ENCODE peak calls at places on chromosomes 5 and 9, in four cellular contexts. One of them, this sample, is unnamed.

GRCh38 chr9:81661339-81661738 is 28.0 kb downstream of the TLE1 start:
- DNase-seq in suprapubic skin: no peak
- DNase-seq in breast epithelium: no peak
- DNase-seq in sigmoid colon: no peak
- DNase-seq in this sample: no peak

GRCh38 chr9:117927354-117927753 is 223.2 kb downstream of the TLR4 start:
- DNase-seq in suprapubic skin: no peak
- DNase-seq in breast epithelium: no peak
- DNase-seq in sigmoid colon: no peak
- DNase-seq in this sample: no peak

GRCh38 chr5:147576646-147577535 is 67.0 kb upstream of the DPYSL3 start:
- DNase-seq in sigmoid colon: peak; percentile 72
- DNase-seq in breast epithelium: peak; percentile 68
- DNase-seq in suprapubic skin: no peak
- DNase-seq in this sample: peak; percentile 5

GRCh38 chr9:10250200-10250599 is 362.6 kb downstream of the PTPRD start:
- DNase-seq in sigmoid colon: no peak
- DNase-seq in breast epithelium: no peak
- DNase-seq in suprapubic skin: no peak
- DNase-seq in this sample: no peak

GRCh38 chr5:178940569-178941360 is at the start of gene ZNF454:
- DNase-seq in breast epithelium: peak; percentile 86
- DNase-seq in sigmoid colon: peak; percentile 97
- DNase-seq in suprapubic skin: peak; percentile 92
- DNase-seq in this sample: no peak

GRCh38 chr9:6495484-6495883 is 82.5 kb downstream of the UHRF2 start:
- DNase-seq in suprapubic skin: no peak
- DNase-seq in sigmoid colon: no peak
- DNase-seq in breast epithelium: no peak
- DNase-seq in this sample: no peak

GRCh38 chr5:179313849-179314521 is 31.3 kb downstream of the ADAMTS2 start:
- DNase-seq in sigmoid colon: peak; percentile 95
- DNase-seq in breast epithelium: peak; percentile 68
- DNase-seq in suprapubic skin: peak; percentile 91
- DNase-seq in this sample: no peak

GRCh38 chr5:17802256-17802655 is 168.0 kb downstream of the TAF11L14 start:
- DNase-seq in breast epithelium: no peak
- DNase-seq in suprapubic skin: no peak
- DNase-seq in sigmoid colon: no peak
- DNase-seq in this sample: no peak

GRCh38 chr9:123099548-123099947 is 66.1 kb downstream of the GPR21 start:
- DNase-seq in suprapubic skin: no peak
- DNase-seq in breast epithelium: no peak
- DNase-seq in sigmoid colon: no peak
- DNase-seq in this sample: no peak

GRCh38 chr9:27675354-27675753 is 102.1 kb upstream of the C9orf72 start:
- DNase-seq in suprapubic skin: no peak
- DNase-seq in breast epithelium: no peak
- DNase-seq in sigmoid colon: no peak
- DNase-seq in this sample: no peak

GRCh38 chr5:10343486-10343885 is 10.0 kb upstream of the MARCHF6 start:
- DNase-seq in suprapubic skin: no peak
- DNase-seq in breast epithelium: no peak
- DNase-seq in sigmoid colon: no peak
- DNase-seq in this sample: no peak

GRCh38 chr5:76583163-76584047 is 39.8 kb downstream of the F2RL2 start:
- DNase-seq in sigmoid colon: no peak
- DNase-seq in suprapubic skin: no peak
- DNase-seq in breast epithelium: no peak
- DNase-seq in this sample: no peak

GRCh38 chr5:135435467-135436330 is 11.4 kb downstream of the DCANP1 start:
- DNase-seq in sigmoid colon: no peak
- DNase-seq in breast epithelium: no peak
- DNase-seq in suprapubic skin: no peak
- DNase-seq in this sample: no peak

GRCh38 chr9:138053996-138054752 is 176.6 kb downstream of the CACNA1B start:
- DNase-seq in breast epithelium: peak; percentile 22
- DNase-seq in sigmoid colon: peak; percentile 39
- DNase-seq in suprapubic skin: peak; percentile 75
- DNase-seq in this sample: no peak

GRCh38 chr9:4548796-4549725 is 58.8 kb downstream of the SLC1A1 start:
- DNase-seq in suprapubic skin: no peak
- DNase-seq in breast epithelium: no peak
- DNase-seq in sigmoid colon: no peak
- DNase-seq in this sample: no peak

GRCh38 chr5:150599917-150600511 is 40.4 kb upstream of the SYNPO start:
- DNase-seq in breast epithelium: peak; percentile 67
- DNase-seq in sigmoid colon: peak; percentile 86
- DNase-seq in suprapubic skin: no peak
- DNase-seq in this sample: no peak

GRCh38 chr5:33841829-33842228 is 50.0 kb downstream of the ADAMTS12 start:
- DNase-seq in suprapubic skin: no peak
- DNase-seq in sigmoid colon: no peak
- DNase-seq in breast epithelium: no peak
- DNase-seq in this sample: no peak

GRCh38 chr5:79023323-79023722 is 38.2 kb upstream of the ARSB start:
- DNase-seq in breast epithelium: no peak
- DNase-seq in sigmoid colon: no peak
- DNase-seq in suprapubic skin: no peak
- DNase-seq in this sample: no peak

DNA sequence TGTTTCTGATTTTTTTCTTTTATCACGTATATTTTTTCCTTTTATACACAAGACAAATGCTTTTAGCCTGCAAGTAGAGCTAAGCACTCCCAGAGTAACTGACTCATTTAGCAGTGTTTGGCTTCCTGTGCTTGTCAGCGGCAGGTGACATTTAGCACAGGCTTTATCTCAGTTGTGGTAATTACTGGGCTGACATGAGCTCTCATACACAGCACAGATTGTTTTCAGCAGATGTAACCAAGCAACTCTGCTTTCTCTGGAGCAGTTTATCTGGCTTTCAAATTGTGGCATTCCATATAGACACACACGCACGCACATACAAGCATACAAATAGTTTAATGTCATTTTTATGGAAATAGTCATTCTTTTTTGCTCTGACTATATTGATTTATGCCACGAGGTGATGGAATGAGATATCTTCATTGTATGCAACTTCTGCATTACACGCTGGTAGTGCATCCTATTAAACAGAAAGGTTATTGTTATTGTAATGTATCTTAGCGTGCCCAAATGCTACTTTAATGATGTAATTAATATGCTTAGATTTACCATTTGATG is 379.0 kb upstream of the GRAMD2B start:
- DNase-seq in breast epithelium: no peak
- DNase-seq in suprapubic skin: no peak
- DNase-seq in sigmoid colon: no peak
- DNase-seq in this sample: no peak
- TF ChIP-seq POLR2AphosphoS5 in breast epithelium: no peak
- TF ChIP-seq POLR2AphosphoS5 in suprapubic skin: no peak
- TF ChIP-seq POLR2AphosphoS5 in sigmoid colon: peak; percentile 60
- TF ChIP-seq POLR2AphosphoS5 in this sample: no peak

DNA sequence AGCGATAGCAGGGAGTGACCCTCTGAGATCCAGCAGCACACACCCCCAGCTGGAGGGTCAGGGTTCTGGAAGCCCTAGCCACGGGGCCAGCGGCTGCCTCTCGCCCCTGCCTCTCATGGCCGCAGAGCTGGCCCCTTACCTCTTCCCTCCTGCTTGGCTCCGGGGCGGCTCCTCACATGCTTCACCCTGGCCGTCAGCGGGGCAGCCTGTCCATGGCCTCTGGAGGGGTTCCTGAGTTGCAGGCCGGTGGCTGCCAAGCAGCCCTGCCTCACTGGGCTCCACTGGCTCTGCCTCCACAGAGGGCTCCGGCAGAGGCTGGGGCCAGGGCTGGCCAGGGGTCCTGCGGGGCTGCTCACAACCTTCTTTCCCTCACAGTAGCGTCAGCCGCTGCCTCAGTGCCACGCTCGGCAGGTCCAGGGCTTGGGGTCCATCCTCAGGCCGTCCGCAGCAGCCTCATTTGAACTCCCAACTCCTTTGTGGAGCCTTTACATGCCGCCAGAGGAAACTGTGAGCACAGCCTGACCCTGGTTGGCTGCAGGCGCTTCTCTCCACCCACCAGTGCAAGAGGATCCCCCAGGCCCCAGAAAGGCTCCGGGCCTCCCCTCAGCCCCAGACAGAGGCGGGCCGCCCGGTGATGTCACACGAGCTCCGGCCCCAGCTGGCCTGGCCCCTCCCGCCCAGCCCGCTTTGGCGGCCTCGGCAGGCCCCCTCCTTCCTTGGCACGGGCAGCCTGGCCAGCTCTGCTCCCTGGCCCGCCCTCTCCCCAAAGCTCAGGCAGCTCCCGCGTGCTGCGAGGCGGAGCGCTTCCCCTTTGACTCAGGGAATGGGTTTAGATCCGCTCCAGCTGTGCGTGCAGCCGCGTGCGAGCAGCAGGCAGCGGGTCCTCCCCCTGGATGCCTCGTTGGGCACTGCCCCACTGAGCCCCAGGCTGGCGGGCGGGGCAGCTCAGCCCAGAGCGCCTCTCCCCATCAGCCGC is at the start of gene ANGPTL2:
- DNase-seq in sigmoid colon: peak; percentile 99
- DNase-seq in breast epithelium: peak; percentile 73
- DNase-seq in suprapubic skin: peak; percentile 91
- DNase-seq in this sample: no peak
- TF ChIP-seq POLR2AphosphoS5 in sigmoid colon: peak; percentile 97
- TF ChIP-seq POLR2AphosphoS5 in breast epithelium: peak; percentile 58
- TF ChIP-seq POLR2AphosphoS5 in suprapubic skin: no peak
- TF ChIP-seq POLR2AphosphoS5 in this sample: no peak

GRCh38 chr9:92668746-92669526 is 995 bp downstream of the IPPK start:
- DNase-seq in sigmoid colon: no peak
- DNase-seq in breast epithelium: peak; percentile 58
- DNase-seq in suprapubic skin: peak; percentile 82
- DNase-seq in this sample: no peak
- TF ChIP-seq POLR2AphosphoS5 in sigmoid colon: no peak
- TF ChIP-seq POLR2AphosphoS5 in breast epithelium: no peak
- TF ChIP-seq POLR2AphosphoS5 in suprapubic skin: no peak
- TF ChIP-seq POLR2AphosphoS5 in this sample: no peak

GRCh38 chr5:1484416-1485319 is 39.1 kb downstream of the LPCAT1 start:
- DNase-seq in suprapubic skin: no peak
- DNase-seq in sigmoid colon: no peak
- DNase-seq in breast epithelium: no peak
- DNase-seq in this sample: peak; percentile 68
- TF ChIP-seq POLR2AphosphoS5 in suprapubic skin: no peak
- TF ChIP-seq POLR2AphosphoS5 in sigmoid colon: no peak
- TF ChIP-seq POLR2AphosphoS5 in breast epithelium: no peak
- TF ChIP-seq POLR2AphosphoS5 in this sample: no peak

GRCh38 chr9:131500939-131501541 is 1.7 kb upstream of the POMT1 start:
- DNase-seq in suprapubic skin: no peak
- DNase-seq in breast epithelium: no peak
- DNase-seq in sigmoid colon: no peak
- DNase-seq in this sample: no peak

GRCh38 chr9:131500377-131500776 is 2.3 kb upstream of the POMT1 start:
- DNase-seq in suprapubic skin: no peak
- DNase-seq in breast epithelium: no peak
- DNase-seq in sigmoid colon: no peak
- DNase-seq in this sample: no peak

GRCh38 chr9:131495726-131496292 is 6.9 kb upstream of the POMT1 start:
- DNase-seq in breast epithelium: no peak
- DNase-seq in suprapubic skin: no peak
- DNase-seq in sigmoid colon: no peak
- DNase-seq in this sample: no peak

GRCh38 chr9:131496844-131497425 is 5.8 kb upstream of the POMT1 start:
- DNase-seq in breast epithelium: no peak
- DNase-seq in suprapubic skin: no peak
- DNase-seq in sigmoid colon: no peak
- DNase-seq in this sample: no peak

DNA sequence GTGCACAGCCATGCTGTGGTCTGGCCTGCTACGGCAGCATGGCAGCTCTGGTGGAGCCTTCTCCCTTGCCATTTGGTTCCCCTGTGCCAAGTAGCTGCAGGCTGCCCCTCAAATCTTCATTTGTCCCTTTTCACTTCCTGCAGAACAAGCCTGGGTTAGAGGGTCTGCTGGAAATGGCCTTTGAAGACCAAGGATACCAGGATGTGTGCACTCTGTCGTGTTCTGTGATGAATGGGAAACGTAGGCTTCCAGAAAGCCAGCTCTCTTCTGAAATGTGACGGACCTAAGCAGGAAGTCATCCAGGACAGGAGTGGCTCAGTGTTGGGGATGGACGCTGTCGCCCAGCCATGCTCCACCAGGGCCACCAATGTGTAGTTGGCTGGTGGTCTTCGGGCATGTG is 3.5 kb upstream of the POMT1 start:
- DNase-seq in sigmoid colon: no peak
- DNase-seq in suprapubic skin: no peak
- DNase-seq in breast epithelium: no peak
- DNase-seq in this sample: no peak
- TF ChIP-seq POLR2AphosphoS5 in sigmoid colon: no peak
- TF ChIP-seq POLR2AphosphoS5 in suprapubic skin: no peak
- TF ChIP-seq POLR2AphosphoS5 in breast epithelium: no peak
- TF ChIP-seq POLR2AphosphoS5 in this sample: no peak

GRCh38 chr9:134435527-134436355 is 109.5 kb downstream of the RXRA start:
- DNase-seq in sigmoid colon: no peak
- DNase-seq in suprapubic skin: no peak
- DNase-seq in breast epithelium: no peak
- DNase-seq in this sample: no peak
- TF ChIP-seq POLR2AphosphoS5 in sigmoid colon: no peak
- TF ChIP-seq POLR2AphosphoS5 in suprapubic skin: no peak
- TF ChIP-seq POLR2AphosphoS5 in breast epithelium: no peak
- TF ChIP-seq POLR2AphosphoS5 in this sample: no peak

DNA sequence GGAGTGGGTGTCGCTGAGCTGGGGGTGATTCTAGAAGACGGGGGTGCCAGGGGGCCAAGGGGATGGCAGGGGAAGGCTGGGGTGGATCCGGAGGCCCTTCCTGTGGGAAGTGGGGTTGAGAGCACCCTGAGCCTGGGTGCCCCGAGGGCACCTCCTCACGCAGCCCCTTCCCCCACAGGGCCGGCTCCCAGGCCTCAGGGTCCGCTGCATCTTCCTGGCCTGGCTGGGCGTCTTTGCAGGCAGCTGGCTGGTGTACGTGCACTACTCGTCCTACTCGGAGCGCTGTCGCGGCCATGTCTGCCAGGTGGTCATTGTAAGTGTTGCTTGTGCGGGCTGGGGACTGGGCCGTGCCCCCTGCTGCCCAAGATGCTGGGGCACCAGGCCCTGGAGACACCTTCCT is 5.0 kb downstream of the DIPK1B start:
- DNase-seq in suprapubic skin: no peak
- DNase-seq in sigmoid colon: no peak
- DNase-seq in breast epithelium: no peak
- DNase-seq in this sample: no peak
- TF ChIP-seq POLR2AphosphoS5 in suprapubic skin: no peak
- TF ChIP-seq POLR2AphosphoS5 in sigmoid colon: no peak
- TF ChIP-seq POLR2AphosphoS5 in breast epithelium: no peak
- TF ChIP-seq POLR2AphosphoS5 in this sample: no peak

GRCh38 chr9:96116275-96117051 is 185.5 kb downstream of the HSD17B3 start:
- DNase-seq in suprapubic skin: no peak
- DNase-seq in sigmoid colon: peak; percentile 88
- DNase-seq in breast epithelium: peak; percentile 59
- DNase-seq in this sample: no peak
- TF ChIP-seq POLR2AphosphoS5 in suprapubic skin: no peak
- TF ChIP-seq POLR2AphosphoS5 in sigmoid colon: peak; percentile 46
- TF ChIP-seq POLR2AphosphoS5 in breast epithelium: peak; percentile 27
- TF ChIP-seq POLR2AphosphoS5 in this sample: no peak

This sample was measured in GM12892.